ENCODE peak calls at places on chromosomes 13 and 19, in nine cellular contexts. V is HCT116; E is body of pancreas; B is endothelial cell of umbilical vein; G is Caco-2; T is CD8-positive, alpha-beta T cell; C is K562; R is cardiac muscle cell; I is fibroblast of lung. W is an unnamed sample. For H3K4me1 and H3K36me3, the result is how much of the 10 kb centered on the place peaks cover.

GRCh38 chr19:860481-861098 is 1.1 kb downstream of the CFD start:
- DNase-seq in G (peak), T (peak), C (peak), V (peak), E (peak), R (peak), B (no peak), I (peak), W (peak)

GRCh38 chr13:25171517-25172302 is at the start of gene AMER2:
- DNase-seq in G (no peak), E (peak), B (peak), T (peak), V (no peak), I (peak), C (no peak), R (peak), W (peak)

GRCh38 chr19:3096902-3097326 is 2.8 kb downstream of the GNA11 start:
- DNase-seq in V (no peak), R (no peak), B (no peak), I (no peak), T (no peak), E (no peak), G (peak), C (no peak), W (no peak)

GRCh38 chr19:16301999-16302694 is 22.5 kb upstream of the KLF2 start:
- DNase-seq in R (no peak), V (peak), C (no peak), E (no peak), T (no peak), B (peak), I (peak), G (no peak), W (no peak)

GRCh38 chr19:30743702-30744101 is 371.5 kb downstream of the ZNF536 start:
- DNase-seq in G (no peak), E (no peak), R (no peak), I (no peak), B (no peak), C (no peak), V (no peak), T (no peak), W (no peak)

GRCh38 chr13:19991531-19991930 is 33.0 kb downstream of the ZMYM2 start:
- DNase-seq in V (no peak), E (no peak), G (no peak), R (no peak), T (no peak), B (no peak), I (no peak), C (no peak), W (no peak)

GRCh38 chr13:46629811-46630413 is 76.9 kb downstream of the LRCH1 start:
- DNase-seq in B (no peak), V (no peak), E (no peak), R (no peak), T (no peak), C (no peak), I (no peak), G (no peak), W (peak)

GRCh38 chr19:33794578-33795369 is 1.9 kb upstream of the KCTD15 start:
- DNase-seq in B (no peak), G (no peak), R (peak), V (no peak), C (no peak), E (no peak), T (no peak), I (peak), W (no peak)

GRCh38 chr13:33169273-33169980 is 116.1 kb downstream of the STARD13 start:
- DNase-seq in I (peak), B (peak), G (no peak), V (no peak), R (peak), T (no peak), E (no peak), C (no peak), W (no peak)

GRCh38 chr19:2278504-2279158 is 3.3 kb downstream of the PEAK3 start:
- DNase-seq in R (no peak), T (no peak), E (no peak), G (no peak), C (no peak), B (no peak), I (no peak), V (no peak), W (no peak)

GRCh38 chr19:662207-662961 is 630 bp downstream of the RNF126 start:
- DNase-seq in G (peak), V (no peak), B (peak), T (peak), E (peak), R (peak), I (peak), C (peak), W (peak)

GRCh38 chr13:50509771-50510441 is 333.6 kb downstream of the DLEU7 start:
- DNase-seq in C (no peak), V (no peak), R (peak), T (no peak), B (no peak), I (peak), G (no peak), E (no peak), W (no peak)

GRCh38 chr19:3682741-3683404 is 17.4 kb downstream of the PIP5K1C start:
- DNase-seq in R (peak), G (no peak), T (no peak), B (peak), C (peak), I (peak), V (no peak), E (no peak), W (no peak)

GRCh38 chr19:49436381-49437017 is 4.8 kb downstream of the SLC17A7 start:
- DNase-seq in C (peak), V (no peak), R (no peak), T (peak), G (peak), I (no peak), B (no peak), E (peak), W (peak)

GRCh38 chr13:114008964-114009589 is 35.2 kb upstream of the C13orf46 start:
- DNase-seq in B (no peak), E (no peak), T (no peak), C (no peak), V (no peak), R (no peak), I (no peak), G (no peak), W (no peak)

GRCh38 chr19:42465827-42466280 is 23.1 kb upstream of the CXCL17 start:
- DNase-seq in V (no peak), R (no peak), I (no peak), T (no peak), G (no peak), B (no peak), C (no peak), E (no peak), W (no peak)

GRCh38 chr19:12774588-12775555 is at the start of gene HOOK2:
- DNase-seq in V (peak), B (no peak), T (peak), G (peak), I (no peak), E (peak), R (no peak), C (peak), W (no peak)

GRCh38 chr19:51690359-51691121 is 2.6 kb upstream of the SPACA6 start:
- DNase-seq in C (peak), R (peak), B (peak), G (no peak), V (no peak), E (peak), T (peak), I (peak), W (peak)

GRCh38 chr19:13850910-13851753 is 25.8 kb upstream of the NANOS3 start:
- DNase-seq in C (peak), T (peak), V (peak), E (peak), G (peak), I (peak), B (peak), R (peak), W (no peak)

GRCh38 chr13:20231839-20232555 is at the start of gene GJB6:
- DNase-seq in C (no peak), B (no peak), E (peak), G (no peak), V (no peak), R (no peak), T (peak), I (no peak), W (no peak)

GRCh38 chr13:80235559-80236296 is 105.2 kb downstream of the SPRY2 start:
- DNase-seq in V (no peak), G (no peak), B (peak), R (peak), C (no peak), I (peak), T (no peak), E (peak), W (no peak)

GRCh38 chr19:2083174-2083854 is 12.8 kb downstream of the MOB3A start:
- DNase-seq in I (no peak), E (no peak), C (no peak), V (no peak), T (peak), B (no peak), G (no peak), R (no peak), W (no peak)

GRCh38 chr13:97117388-97117910 is 104.7 kb upstream of the MBNL2 start:
- DNase-seq in V (no peak), C (no peak), I (no peak), G (no peak), T (no peak), E (no peak), R (no peak), B (no peak), W (no peak)

GRCh38 chr13:113553541-113554332 is 30.8 kb upstream of the TFDP1 start:
- DNase-seq in E (no peak), B (peak), V (no peak), C (no peak), G (no peak), R (no peak), I (no peak), T (no peak), W (no peak)

GRCh38 chr13:50129065-50129922 is 114.0 kb downstream of the KCNRG start:
- DNase-seq in G (no peak), B (no peak), I (no peak), V (no peak), T (no peak), C (no peak), E (no peak), R (peak), W (no peak)

GRCh38 chr19:44777715-44778347 is at the start of gene CBLC:
- DNase-seq in C (peak), G (peak), B (no peak), R (no peak), I (no peak), E (peak), V (peak), T (no peak), W (peak)

GRCh38 chr13:75331792-75332349 is 150.1 kb downstream of the TBC1D4 start:
- DNase-seq in B (no peak), E (no peak), T (no peak), C (no peak), R (no peak), G (no peak), V (no peak), I (no peak), W (no peak)

GRCh38 chr13:40132249-40132648 is 476.8 kb downstream of the COG6 start:
- DNase-seq in G (no peak), T (no peak), V (no peak), I (no peak), C (no peak), B (no peak), E (no peak), R (no peak), W (no peak)

GRCh38 chr13:99339736-99340392 is 32.7 kb upstream of the GPR183 start:
- DNase-seq in C (peak), G (no peak), V (no peak), E (peak), B (no peak), I (peak), T (peak), R (peak), W (no peak)

GRCh38 chr19:8484331-8484894 is 18.0 kb downstream of the PRAM1 start:
- DNase-seq in V (no peak), B (no peak), E (no peak), T (no peak), R (no peak), I (no peak), C (no peak), G (no peak), W (no peak)

GRCh38 chr19:35199481-35199880 is 29.1 kb downstream of the FAM187B start:
- DNase-seq in T (no peak), I (no peak), B (no peak), V (no peak), C (no peak), E (no peak), G (no peak), R (no peak), W (no peak)

GRCh38 chr13:27551563-27551962 is 68.8 kb downstream of the LNX2 start:
- DNase-seq in T (no peak), I (no peak), R (peak), B (no peak), C (no peak), V (no peak), G (peak), E (no peak), W (no peak)

GRCh38 chr13:41931337-41931736 is 29.6 kb downstream of the VWA8 start:
- DNase-seq in E (no peak), I (peak), T (no peak), C (no peak), G (no peak), V (no peak), R (no peak), B (no peak), W (no peak)

GRCh38 chr13:39106216-39106995 is 68.2 kb downstream of the NHLRC3 start:
- DNase-seq in T (no peak), G (no peak), V (no peak), E (no peak), B (no peak), C (no peak), I (no peak), R (no peak), W (peak)

GRCh38 chr19:16078759-16079707 is 2.7 kb downstream of the TPM4 start:
- DNase-seq in E (peak), V (peak), T (peak), I (peak), C (peak), G (no peak), B (peak), R (peak), W (peak)

GRCh38 chr19:49832556-49832955 is 14.5 kb downstream of the MED25 start:
- DNase-seq in E (no peak), C (no peak), V (no peak), B (no peak), R (no peak), I (no peak), G (no peak), T (no peak), W (no peak)

GRCh38 chr19:44689290-44690130 is 9.4 kb upstream of the CEACAM16 start:
- DNase-seq in I (peak), V (peak), C (peak), R (peak), T (peak), E (peak), B (peak), G (peak), W (peak)

GRCh38 chr19:38658462-38659306 is 11.2 kb downstream of the ACTN4 start:
- DNase-seq in C (no peak), T (no peak), V (peak), B (peak), E (peak), G (peak), R (peak), I (peak), W (no peak)
- H3K4me3 ChIP-seq in C (no peak), T (no peak), V (peak), B (no peak), E (no peak), G (no peak), R (no peak), I (no peak), W (no peak)

DNA sequence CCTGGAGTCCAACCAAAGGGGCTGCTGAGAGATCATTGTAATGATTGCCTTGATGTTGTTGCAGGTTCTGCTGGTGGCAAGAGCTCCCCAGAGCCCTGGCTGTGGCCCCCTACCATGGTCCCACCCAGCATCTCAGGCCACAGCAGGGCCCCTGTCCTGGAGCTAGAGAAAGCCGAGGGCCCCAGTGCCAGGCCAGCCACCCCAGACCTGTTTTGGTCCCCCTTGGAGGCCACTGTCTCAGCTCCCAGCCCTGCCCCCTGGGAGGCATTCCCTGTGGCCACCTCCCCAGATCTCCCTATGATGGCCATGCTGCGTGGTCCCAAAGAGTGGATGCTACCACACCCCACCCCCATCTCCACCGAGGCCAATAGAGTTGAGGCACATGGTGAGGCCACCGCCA is 15.5 kb downstream of the NCAN start:
- DNase-seq in R (no peak), V (no peak), E (no peak), B (no peak), I (no peak), G (no peak), T (no peak), C (no peak), W (no peak)
- H3K4me1 ChIP-seq in R (under half), V (under half), E (under half), B (under half), I (under half), G (under half), T (under half), C (under half), W (under half)

GRCh38 chr19:21151460-21151859 is 9.6 kb downstream of the ZNF431 start:
- DNase-seq in G (no peak), C (no peak), T (no peak), E (no peak), V (no peak), R (no peak), B (no peak), I (no peak), W (no peak)
- H3K36me3 ChIP-seq in G (under half), C (half or more), T (under half), E (under half), V (under half), R (under half), B (under half), I (under half), W (under half)

GRCh38 chr19:17539288-17540117 is 15.9 kb upstream of the COLGALT1 start:
- DNase-seq in R (peak), G (peak), V (peak), I (peak), T (peak), E (peak), C (peak), B (peak), W (peak)
- H3K4me3 ChIP-seq in R (peak), G (peak), V (peak), I (peak), T (peak), E (no peak), C (peak), B (peak), W (peak)

GRCh38 chr19:40718774-40719391 is 2.0 kb downstream of the ITPKC start:
- DNase-seq in B (peak), T (peak), R (peak), E (peak), C (peak), V (peak), G (peak), I (peak), W (no peak)
- H3K4me1 ChIP-seq in B (half or more), T (half or more), R (under half), E (half or more), C (under half), V (half or more), G (under half), I (under half), W (under half)

DNA sequence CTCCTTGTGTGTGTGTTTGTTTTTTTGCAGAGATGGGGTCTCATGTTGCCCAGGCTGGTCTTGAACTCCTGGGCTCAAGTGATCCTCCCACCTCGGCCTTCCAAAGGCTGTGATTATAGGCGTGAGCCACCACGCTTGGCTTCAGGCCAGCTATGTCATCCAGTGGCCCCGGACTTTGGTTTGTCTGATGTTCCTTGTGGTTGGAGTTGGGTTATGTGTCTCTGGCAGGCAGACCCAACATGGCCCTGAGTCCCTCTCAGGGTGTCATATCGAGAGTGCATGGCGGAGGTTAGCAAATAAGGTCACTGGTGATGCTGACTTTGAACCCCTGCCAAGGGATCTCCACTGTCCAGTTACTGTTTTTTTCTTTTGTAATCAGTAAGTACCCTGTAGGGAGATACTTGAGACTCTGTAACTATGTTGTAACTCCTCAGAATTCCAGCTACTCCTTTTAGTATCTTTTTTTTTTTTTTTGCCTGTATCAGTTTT is 37.3 kb downstream of the SMARCA4 start:
- DNase-seq in C (no peak), V (no peak), B (no peak), G (no peak), T (no peak), E (no peak), I (peak), R (peak), W (no peak)
- H3K36me3 ChIP-seq in C (half or more), V (under half), B (under half), G (under half), T (under half), E (under half), I (under half), R (half or more), W (half or more)

DNA sequence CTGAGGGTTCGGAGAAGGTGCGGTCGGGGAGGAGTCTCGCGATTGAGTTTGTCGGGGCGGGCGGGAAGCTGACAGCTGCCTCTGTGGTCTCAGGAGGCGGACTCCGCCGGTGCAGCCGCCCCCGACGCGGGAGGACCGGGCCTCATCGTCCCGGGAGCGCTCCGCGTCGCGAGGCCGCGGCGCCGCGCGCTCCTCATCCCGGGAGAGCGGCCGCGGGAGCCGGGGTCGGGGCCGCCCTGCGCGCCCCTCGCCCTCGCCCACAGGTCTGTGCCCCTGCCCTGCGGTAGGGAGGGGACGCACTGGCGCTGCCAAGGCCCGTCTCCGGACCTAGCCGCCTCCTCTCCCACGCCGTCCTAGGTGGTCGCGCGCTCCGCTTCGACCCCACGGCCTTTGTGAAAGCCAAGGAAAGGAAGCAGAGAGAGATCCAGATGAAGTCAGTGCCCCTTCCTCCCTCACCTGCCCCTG is 6.9 kb downstream of the PGLYRP1 start:
- DNase-seq in R (no peak), E (peak), V (no peak), I (no peak), T (peak), C (no peak), B (no peak), G (peak), W (no peak)
- H3K4me3 ChIP-seq in R (peak), E (peak), V (no peak), I (peak), T (peak), C (no peak), B (peak), G (peak), W (peak)

DNA sequence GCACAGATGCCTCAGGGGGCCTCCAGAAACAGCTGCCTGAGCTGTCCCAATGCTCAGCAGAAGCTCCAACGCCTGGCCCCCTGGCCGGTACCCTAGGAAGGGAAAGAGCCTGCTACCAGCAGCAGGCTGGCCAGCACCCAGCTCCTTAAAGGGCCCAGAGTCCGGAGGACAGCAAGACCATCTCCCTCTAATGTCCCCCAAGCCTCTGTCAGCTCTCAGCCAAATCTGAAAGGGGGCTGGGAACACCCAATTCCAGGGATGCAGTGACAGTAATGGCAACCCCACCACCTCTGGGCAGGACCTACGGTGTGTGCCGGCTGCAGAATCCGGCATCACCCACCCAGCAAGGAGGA is 4.2 kb downstream of the PPP6R1 start:
- DNase-seq in B (no peak), V (no peak), I (no peak), R (no peak), T (no peak), G (no peak), C (no peak), E (no peak), W (no peak)
- H3K4me1 ChIP-seq in B (half or more), V (under half), I (under half), R (under half), T (half or more), G (under half), C (under half), E (under half), W (under half)

W was measured in BE2C.